ENCODE peak calls at places on chromosome X, in seven cellular contexts. T, C, D, K, L, A and J are unnamed samples. For H3K36me3, the result is how much of the 10 kb centered on the place peaks cover.

GRCh38 chrX:42615161-42615563 is 162.8 kb downstream of the PPP1R2C start:
- DNase-seq in L (no peak), T (no peak), K (peak), D (no peak), A (no peak), C (no peak), J (no peak)

GRCh38 chrX:70046978-70047377 is 2.8 kb downstream of the AWAT2 start:
- DNase-seq in L (no peak), C (no peak), T (no peak), D (no peak), K (no peak), A (no peak), J (no peak)

GRCh38 chrX:33447285-33447684 is 235.9 kb upstream of the DMD start:
- DNase-seq in T (no peak), D (no peak), L (no peak), A (no peak), K (no peak), C (no peak), J (no peak)

GRCh38 chrX:96889726-96890125 is 6.0 kb downstream of the RPA4 start:
- DNase-seq in D (no peak), L (no peak), T (no peak), K (no peak), A (no peak), C (no peak), J (no peak)

GRCh38 chrX:153226344-153227190 is 47.5 kb downstream of the MAGEA1 start:
- DNase-seq in T (peak), A (no peak), C (peak), D (peak), K (peak), L (no peak), J (peak)

GRCh38 chrX:37662181-37662580 is 23.4 kb upstream of the XK start:
- DNase-seq in D (no peak), T (no peak), A (no peak), L (no peak), K (no peak), C (no peak), J (no peak)

GRCh38 chrX:14528629-14529287 is 578 bp upstream of the GLRA2 start:
- DNase-seq in C (peak), D (peak), L (no peak), A (peak), K (peak), T (peak), J (no peak)

GRCh38 chrX:53456254-53456653 is 22.1 kb upstream of the HSD17B10 start:
- DNase-seq in A (no peak), K (no peak), T (no peak), L (no peak), D (no peak), C (no peak), J (no peak)

DNA sequence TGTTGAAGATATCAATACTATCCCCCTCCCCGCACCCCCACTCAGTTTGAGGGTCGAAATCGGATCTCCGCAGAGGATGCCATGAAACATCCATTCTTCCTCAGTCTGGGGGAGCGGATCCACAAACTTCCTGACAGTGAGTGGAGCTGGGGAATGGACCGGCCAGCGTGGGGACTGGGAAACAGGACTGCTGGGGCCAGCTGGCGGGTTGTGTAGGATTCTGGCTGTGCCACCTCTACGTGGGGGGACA is 5.5 kb upstream of the USP11 start:
- DNase-seq in L (no peak), C (no peak), T (no peak), A (no peak), D (no peak), K (no peak), J (no peak)
- H3K36me3 ChIP-seq in L (under half), C (half or more), T (under half), A (half or more), D (half or more), K (half or more), J (under half)

GRCh38 chrX:1598876-1599790 is 7.7 kb downstream of the AKAP17A start:
- DNase-seq in A (no peak), D (peak), C (no peak), T (no peak), L (no peak), K (no peak), J (no peak)

GRCh38 chrX:1600406-1601050 is 9.1 kb downstream of the AKAP17A start:
- DNase-seq in C (no peak), D (no peak), T (no peak), A (no peak), K (no peak), L (no peak), J (no peak)

GRCh38 chrX:1601051-1601767 is 9.8 kb downstream of the AKAP17A start:
- DNase-seq in D (peak), L (no peak), C (no peak), A (no peak), T (no peak), K (no peak), J (no peak)

GRCh38 chrX:1599791-1600405 is 8.5 kb downstream of the AKAP17A start:
- DNase-seq in C (no peak), D (peak), T (no peak), L (no peak), A (no peak), K (no peak), J (no peak)

DNA sequence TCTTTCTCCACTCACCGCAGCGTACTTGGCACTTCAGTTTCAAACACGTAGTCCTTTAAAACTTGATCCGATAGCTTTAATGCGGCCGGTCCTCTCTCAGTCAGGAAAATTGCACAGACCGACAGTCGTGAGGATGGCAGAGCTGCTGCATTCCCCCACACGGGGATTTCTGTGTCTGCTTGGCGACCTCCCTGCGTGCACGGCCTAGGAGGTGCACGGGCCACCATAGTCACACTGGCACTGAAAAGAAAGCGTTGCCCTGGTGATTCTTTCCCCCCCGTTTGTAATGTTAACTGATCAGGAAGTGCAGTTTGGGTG is 10.3 kb downstream of the AKAP17A start:
- DNase-seq in K (no peak), T (no peak), L (no peak), A (no peak), D (peak), C (no peak), J (no peak)
- H3K36me3 ChIP-seq in K (half or more), T (under half), L (under half), A (half or more), D (half or more), C (half or more), J (half or more)

DNA sequence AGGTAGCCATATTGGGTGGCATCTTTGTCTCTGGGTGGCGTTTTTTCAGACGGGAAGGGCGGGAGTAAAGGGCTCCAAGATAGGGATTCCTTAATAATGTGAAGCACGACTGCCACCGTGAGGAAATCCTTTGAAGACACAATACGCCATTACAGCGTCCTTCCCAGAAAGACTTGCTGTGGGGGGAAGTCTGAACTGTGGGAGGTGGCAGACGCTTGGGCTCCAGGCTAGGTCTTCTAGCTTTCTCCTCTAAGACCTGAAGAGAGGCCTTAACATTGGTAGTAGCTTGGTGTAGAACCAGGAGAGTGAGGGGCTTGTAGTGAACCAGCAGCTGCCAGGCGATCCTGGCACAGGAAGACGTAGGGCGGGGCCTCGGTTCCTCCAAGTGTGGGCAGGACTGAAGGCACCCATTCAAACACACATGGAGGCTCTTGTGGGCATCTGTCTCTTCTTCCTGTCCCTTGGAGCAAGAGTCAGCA is 197.3 kb downstream of the OR13H1 start:
- DNase-seq in L (no peak), D (no peak), K (no peak), C (no peak), T (peak), A (peak), J (no peak)
- H3K36me3 ChIP-seq in L (under half), D (under half), K (under half), C (under half), T (under half), A (under half), J (under half)

DNA sequence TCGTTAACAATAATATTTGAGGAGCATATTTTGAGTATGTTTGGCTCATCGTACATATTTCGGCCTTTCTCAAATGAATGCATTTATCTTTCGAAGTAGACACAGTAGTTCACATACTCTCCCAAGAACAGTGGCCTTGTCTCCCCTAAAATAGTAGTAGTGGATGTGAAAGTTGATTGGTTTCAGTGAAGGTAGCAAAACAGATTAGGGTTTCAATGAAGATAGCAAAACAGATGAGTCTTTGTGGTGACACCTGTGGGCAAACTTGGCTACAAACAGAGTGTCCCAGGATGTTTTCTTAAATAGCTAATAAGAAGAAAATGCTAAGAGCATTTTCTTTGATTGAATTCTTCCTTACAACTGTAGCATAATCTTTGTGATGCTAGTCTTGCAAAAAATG is 67.0 kb downstream of the USP9X start:
- DNase-seq in K (no peak), C (no peak), D (no peak), T (no peak), A (no peak), L (no peak), J (no peak)
- H3K36me3 ChIP-seq in K (half or more), C (under half), D (half or more), T (under half), A (half or more), L (under half), J (under half)

GRCh38 chrX:47240619-47241018 is 7.8 kb downstream of the USP11 start:
- DNase-seq in K (no peak), L (no peak), A (no peak), T (no peak), C (no peak), D (no peak), J (no peak)
- H3K36me3 ChIP-seq in K (under half), L (under half), A (half or more), T (under half), C (half or more), D (under half), J (under half)

DNA sequence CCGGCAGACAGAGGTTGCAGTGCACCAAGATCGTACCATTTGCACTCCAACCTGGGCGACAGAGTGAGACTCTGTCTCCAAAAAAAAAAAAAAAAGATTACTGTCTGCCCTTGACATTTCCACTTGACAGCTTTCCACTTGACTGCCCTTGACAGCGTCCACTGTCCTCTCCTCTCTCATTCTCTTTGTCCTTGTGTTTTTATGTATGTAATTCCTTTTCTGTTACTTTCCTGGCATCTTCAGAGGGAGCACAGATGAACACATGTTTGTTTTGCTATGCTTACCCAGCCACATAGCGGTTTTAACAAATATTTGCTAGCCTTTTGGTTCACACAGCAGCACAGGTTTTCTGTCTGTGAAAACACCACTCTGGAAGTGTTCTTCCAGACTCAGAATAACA is 26.2 kb downstream of the SYAP1 start:
- DNase-seq in C (no peak), A (no peak), L (no peak), T (no peak), K (no peak), D (no peak), J (no peak)
- H3K36me3 ChIP-seq in C (half or more), A (half or more), L (under half), T (under half), K (half or more), D (half or more), J (under half)

GRCh38 chrX:9708086-9708485 is 57.6 kb downstream of the GPR143 start:
- DNase-seq in C (no peak), T (no peak), L (no peak), K (no peak), A (no peak), D (no peak), J (no peak)
- H3K36me3 ChIP-seq in C (half or more), T (under half), L (under half), K (under half), A (half or more), D (under half), J (under half)